ENCODE peak calls at places on chromosomes 12 and 14, in seven cellular contexts. R is mammary epithelial cell, H is dorsolateral prefrontal cortex, L is lung, X is tibial nerve, I is heart left ventricle, N is left ventricle myocardium inferior. D is an unnamed sample.
A peak's percentile ranks its signal among the peaks of the same experiment; 100 is the strongest.

GRCh38 chr12:119649202-119649808 is 18.6 kb upstream of the PRKAB1 start:
- DNase-seq in N (no peak), L (no peak), I (no peak), H (no peak), R (no peak), X (no peak), D (no peak)

GRCh38 chr14:89384023-89384422 is 33.0 kb downstream of the FOXN3 start:
- DNase-seq in N (no peak), H (no peak), R (no peak), I (no peak), L (no peak), X (no peak), D (no peak)

GRCh38 chr14:33949051-33950037 is 1.5 kb downstream of the EGLN3 start:
- DNase-seq in R (no peak), N (no peak), I (no peak), H (no peak), L (no peak), X (no peak), D (no peak)

GRCh38 chr12:68446896-68447806 is 115.0 kb upstream of the MDM1 start:
- DNase-seq in R (no peak), X (no peak), N (no peak), H (no peak), I (no peak), L (no peak), D (no peak)

GRCh38 chr12:26264215-26264838 is 69.0 kb downstream of the SSPN start:
- DNase-seq in N (no peak), X (no peak), I (no peak), R (peak; percentile 80), L (no peak), H (no peak), D (no peak)

GRCh38 chr14:61385002-61385685 is 63.8 kb downstream of the PRKCH start:
- DNase-seq in L (no peak), N (no peak), X (no peak), H (no peak), I (no peak), R (no peak), D (peak; percentile 44)

GRCh38 chr12:3117144-3117581 is 40.0 kb downstream of the TSPAN9 start:
- DNase-seq in H (no peak), X (no peak), I (no peak), L (no peak), R (peak; percentile 71), N (no peak), D (no peak)

GRCh38 chr12:106655577-106655976 is 72.8 kb downstream of the RFX4 start:
- DNase-seq in I (no peak), X (no peak), N (no peak), R (no peak), H (no peak), L (no peak), D (no peak)

GRCh38 chr12:124110372-124110883 is 137.4 kb downstream of the ZNF664 start:
- DNase-seq in I (no peak), N (no peak), X (no peak), L (no peak), H (no peak), R (no peak), D (no peak)

GRCh38 chr12:104603545-104603973 is 146.8 kb downstream of the CHST11 start:
- DNase-seq in N (no peak), I (no peak), X (no peak), L (no peak), R (peak; percentile 68), H (no peak), D (no peak)

GRCh38 chr14:105299654-105300541 is 903 bp downstream of the BRF1 start:
- DNase-seq in I (no peak), H (no peak), L (no peak), N (no peak), X (no peak), R (no peak), D (peak; percentile 13)

GRCh38 chr12:25241171-25242020 is 9.3 kb downstream of the KRAS start:
- DNase-seq in H (no peak), X (no peak), I (no peak), N (no peak), L (no peak), R (no peak), D (peak; percentile 1)

GRCh38 chr12:41462312-41462711 is 274.2 kb downstream of the PDZRN4 start:
- DNase-seq in L (no peak), I (no peak), X (no peak), H (no peak), N (no peak), R (no peak), D (no peak)

GRCh38 chr14:59130472-59130871 is 58.0 kb upstream of the DAAM1 start:
- DNase-seq in H (no peak), N (no peak), X (no peak), R (no peak), L (no peak), I (no peak), D (no peak)

GRCh38 chr14:23550827-23551265 is 719 bp downstream of the ZFHX2 start:
- DNase-seq in L (no peak), H (no peak), R (no peak), N (peak; percentile 50), X (no peak), I (peak; percentile 35), D (no peak)

GRCh38 chr14:102363182-102363952 is 626 bp downstream of the TECPR2 start:
- DNase-seq in L (no peak), I (no peak), R (peak; percentile 67), H (peak; percentile 52), N (peak; percentile 53), X (no peak), D (no peak)

GRCh38 chr12:13223176-13223806 is 26.8 kb downstream of the EMP1 start:
- DNase-seq in N (no peak), X (no peak), R (peak; percentile 83), I (no peak), H (no peak), L (no peak), D (no peak)

GRCh38 chr14:72544615-72545387 is 349.1 kb downstream of the DPF3 start:
- DNase-seq in X (no peak), H (no peak), L (no peak), I (no peak), R (no peak), N (no peak), D (no peak)

DNA sequence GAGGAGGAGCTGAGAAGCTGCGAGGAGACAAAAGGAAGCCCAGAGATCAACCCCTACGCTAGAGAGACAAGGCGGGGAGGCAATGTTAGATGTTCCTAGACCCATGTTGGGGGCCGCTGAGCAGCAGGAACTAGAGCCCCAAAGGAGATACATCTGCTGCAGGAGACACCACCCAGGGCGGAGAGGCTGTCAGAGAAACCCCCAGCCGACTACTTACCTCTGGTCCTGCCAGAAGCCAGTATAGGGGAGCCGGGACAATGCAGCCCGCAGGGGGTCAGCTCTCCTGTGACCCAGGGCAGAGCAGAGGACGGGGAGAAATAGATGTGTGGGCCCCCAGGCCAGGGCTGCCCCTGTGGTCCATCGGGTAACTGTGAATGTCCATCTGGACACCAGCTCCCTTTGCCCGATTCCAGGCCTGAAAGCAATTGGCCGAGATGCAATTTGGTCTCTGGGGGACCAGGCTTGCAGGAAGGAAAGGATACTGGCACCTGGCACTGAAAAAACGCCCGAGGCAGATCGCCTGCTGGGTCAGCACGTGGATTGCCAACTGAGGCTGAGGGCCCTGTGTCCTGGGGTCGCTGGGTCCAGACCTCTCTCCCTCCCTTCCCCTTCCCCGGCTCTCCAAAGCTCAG is 34.9 kb downstream of the SYNE3 start:
- DNase-seq in N (no peak), I (no peak), R (no peak), H (no peak), X (no peak), L (no peak), D (no peak)
- H3K27ac ChIP-seq in N (peak overlapping the region; percentile 83), I (no peak overlapping the region), R (no peak overlapping the region), H (no peak overlapping the region), X (peak overlapping the region; percentile 19), L (no peak overlapping the region), D (peak overlapping the region; percentile 54)

GRCh38 chr12:108854055-108854452 is 3.3 kb downstream of the SSH1 start:
- DNase-seq in I (peak; percentile 45), X (no peak), R (peak; percentile 82), L (no peak), N (no peak), H (no peak), D (no peak)
- TF ChIP-seq CTCF in I (peak; percentile 35), X (peak; percentile 46), R (peak; percentile 38), L (peak; percentile 19), N (peak; percentile 56), H (peak; percentile 30), D (no peak)

GRCh38 chr12:116318738-116319050 is 41.2 kb upstream of the MED13L start:
- DNase-seq in H (no peak), X (no peak), R (no peak), N (no peak), I (no peak), L (no peak), D (no peak)

GRCh38 chr12:116320839-116321238 is 43.3 kb upstream of the MED13L start:
- DNase-seq in H (no peak), N (no peak), I (no peak), R (peak; percentile 6), X (no peak), L (no peak), D (no peak)

GRCh38 chr12:116319316-116319715 is 41.8 kb upstream of the MED13L start:
- DNase-seq in L (no peak), I (no peak), R (no peak), H (no peak), N (no peak), X (no peak), D (no peak)

GRCh38 chr12:116317986-116318737 is 40.7 kb upstream of the MED13L start:
- DNase-seq in N (no peak), R (peak; percentile 67), L (no peak), I (no peak), X (no peak), H (no peak), D (no peak)

DNA sequence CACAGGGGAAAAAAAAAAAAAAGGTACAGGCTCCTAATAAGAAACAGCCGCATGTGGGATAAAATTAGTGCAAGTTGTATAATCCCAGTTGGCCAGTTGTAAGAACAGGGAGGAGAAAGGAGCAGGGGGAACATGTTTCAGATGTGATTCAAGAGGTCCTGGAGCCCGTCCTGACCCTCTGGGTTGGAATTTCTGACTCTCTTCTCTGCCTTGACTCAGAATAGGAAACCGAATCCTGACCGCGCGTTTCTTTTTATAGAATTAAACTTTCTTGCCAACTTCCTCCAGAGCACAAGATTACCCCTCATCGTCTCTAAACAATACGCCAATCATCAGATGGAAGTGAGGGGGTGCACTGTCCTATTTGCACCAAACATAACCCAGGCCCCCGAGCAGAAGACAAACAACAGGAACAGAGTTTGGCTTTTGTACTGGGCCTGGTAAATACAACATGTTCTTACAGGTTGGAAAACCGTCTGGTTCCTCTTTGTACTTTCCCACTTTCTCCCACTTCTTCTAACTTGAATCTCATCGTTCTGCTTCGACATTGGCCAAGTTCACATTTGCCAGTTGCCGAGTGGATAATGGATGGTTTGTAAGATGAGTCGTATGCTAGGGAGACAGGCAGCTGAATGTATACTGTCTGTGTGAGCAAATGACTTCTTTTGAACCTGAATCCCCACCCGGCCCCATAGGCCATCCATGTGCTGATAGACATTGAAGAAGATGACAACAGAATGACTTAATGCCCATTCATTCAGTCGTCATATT is 42.5 kb upstream of the MED13L start:
- DNase-seq in R (peak; percentile 86), X (no peak), N (peak; percentile 50), H (peak; percentile 23), I (peak; percentile 61), L (no peak), D (no peak)
- H3K27ac ChIP-seq in R (peak overlapping the region; percentile 86), X (peak overlapping the region; percentile 48), N (peak overlapping the region; percentile 74), H (no peak overlapping the region), I (peak overlapping the region; percentile 37), L (no peak overlapping the region), D (no peak overlapping the region)

GRCh38 chr14:21317433-21317832 is 37.5 kb downstream of the RPGRIP1 start:
- DNase-seq in I (no peak), L (no peak), N (no peak), H (no peak), X (no peak), R (no peak), D (no peak)
- TF ChIP-seq CTCF in I (no peak), L (no peak), N (no peak), H (no peak), X (no peak), R (no peak), D (no peak)

D was measured in CD4-positive, alpha-beta T cell.